ENCODE peak calls at places on chromosome 7, in four cellular contexts. D, F, Y and U are unnamed samples.

GRCh38 chr7:24722386-24723177 is 34.7 kb downstream of the GSDME start:
- DNase-seq in F (no peak), D (no peak), Y (no peak), U (peak; percentile 8)

GRCh38 chr7:40300146-40300655 is 165.4 kb downstream of the SUGCT start:
- DNase-seq in F (no peak), Y (no peak), D (no peak), U (no peak)

GRCh38 chr7:129670636-129671035 is 59.1 kb downstream of the NRF1 start:
- DNase-seq in D (no peak), F (no peak), Y (no peak), U (no peak)

GRCh38 chr7:134865001-134865845 is 85.8 kb downstream of the CALD1 start:
- DNase-seq in D (no peak), F (no peak), Y (no peak), U (no peak)

GRCh38 chr7:75993689-75994387 is 557 bp downstream of the TMEM120A start:
- DNase-seq in D (peak; percentile 63), F (no peak), Y (peak; percentile 37), U (peak; percentile 57)

GRCh38 chr7:130887182-130888016 is 153.4 kb upstream of the KLF14 start:
- DNase-seq in D (no peak), F (no peak), Y (no peak), U (peak; percentile 91)

GRCh38 chr7:94654764-94655561 is 970 bp downstream of the SGCE start:
- DNase-seq in F (no peak), Y (no peak), D (no peak), U (no peak)

GRCh38 chr7:1537631-1538412 is 7.3 kb downstream of the MAFK start:
- DNase-seq in F (no peak), D (peak; percentile 85), Y (peak; percentile 97), U (peak; percentile 87)

GRCh38 chr7:106807474-106807873 is 57.6 kb upstream of the PIK3CG start:
- DNase-seq in F (no peak), D (no peak), Y (no peak), U (no peak)

GRCh38 chr7:143909863-143910262 is 7.9 kb upstream of the TCAF1 start:
- DNase-seq in Y (no peak), D (no peak), F (no peak), U (no peak)

GRCh38 chr7:80478683-80479082 is 33.2 kb downstream of the GNAT3 start:
- DNase-seq in D (no peak), Y (no peak), F (no peak), U (no peak)